ENCODE peak calls at places on chromosomes 3 and 15, in ten cellular contexts. U is brain microvascular endothelial cell; P is ELR; Q is B cell; X is stimulated activated CD4-positive, alpha-beta T cell treated with anti-CD3 and anti-CD28 coated beads, Interleukin-12 subunit alpha, Interleukin-12 subunit beta, amount 100 ng/mL, for 48 hours; F is cardiac muscle cell; W is HCEC 1CT; O is heart right ventricle; J is sciatic nerve; E is HAP-1. M is an unnamed sample.

GRCh38 chr3:66092175-66092990 is 53.7 kb upstream of the MAGI1 start:
- DNase-seq in U (no peak), P (no peak), Q (no peak), X (no peak), F (no peak), W (no peak), O (no peak), J (no peak), E (no peak), M (no peak)

GRCh38 chr3:142046320-142047020 is 102.9 kb downstream of the TFDP2 start:
- DNase-seq in U (no peak), P (no peak), Q (no peak), X (no peak), F (peak), W (no peak), O (no peak), J (no peak), E (no peak), M (peak)

GRCh38 chr3:26623409-26624208 is 1.0 kb downstream of the LRRC3B start:
- DNase-seq in U (no peak), P (no peak), Q (no peak), X (no peak), F (no peak), W (no peak), O (no peak), J (no peak), E (no peak), M (no peak)

GRCh38 chr3:55485208-55485791 is 1.8 kb downstream of the WNT5A start:
- DNase-seq in U (peak), P (peak), Q (no peak), X (peak), F (peak), W (peak), O (peak), J (peak), E (peak), M (no peak)

GRCh38 chr3:148366743-148367410 is 330.8 kb upstream of the AGTR1 start:
- DNase-seq in U (no peak), P (peak), Q (no peak), X (no peak), F (peak), W (peak), O (no peak), J (no peak), E (no peak), M (no peak)

GRCh38 chr3:125281411-125281810 is 68.9 kb upstream of the SLC12A8 start:
- DNase-seq in U (no peak), P (no peak), Q (no peak), X (no peak), F (peak), W (no peak), O (no peak), J (no peak), E (peak), M (no peak)

GRCh38 chr15:75104804-75105557 is 81.6 kb downstream of the PPCDC start:
- DNase-seq in U (peak), P (peak), Q (peak), X (peak), F (peak), W (peak), O (no peak), J (no peak), E (no peak), M (peak)

GRCh38 chr3:17846466-17846865 is 104.0 kb upstream of the TBC1D5 start:
- DNase-seq in U (no peak), P (peak), Q (no peak), X (no peak), F (no peak), W (no peak), O (no peak), J (no peak), E (no peak), M (no peak)

GRCh38 chr3:198071602-198072285 is 111.7 kb downstream of the LMLN start:
- DNase-seq in U (peak), P (peak), Q (peak), X (peak), F (peak), W (peak), O (no peak), J (no peak), E (no peak), M (peak)

GRCh38 chr3:38151667-38152265 is 13.3 kb downstream of the MYD88 start:
- DNase-seq in U (no peak), P (peak), Q (no peak), X (no peak), F (no peak), W (peak), O (no peak), J (no peak), E (no peak), M (no peak)

GRCh38 chr15:97504031-97504430 is 456.5 kb upstream of the ARRDC4 start:
- DNase-seq in U (peak), P (peak), Q (no peak), X (no peak), F (peak), W (peak), O (no peak), J (no peak), E (no peak), M (peak)

GRCh38 chr3:16122155-16122554 is 52.3 kb upstream of the GALNT15 start:
- DNase-seq in U (no peak), P (no peak), Q (no peak), X (no peak), F (no peak), W (no peak), O (no peak), J (no peak), E (no peak), M (no peak)

GRCh38 chr3:143276592-143276991 is 157.0 kb downstream of the CHST2 start:
- DNase-seq in U (no peak), P (no peak), Q (no peak), X (no peak), F (peak), W (no peak), O (no peak), J (no peak), E (no peak), M (no peak)

GRCh38 chr15:78859971-78860733 is 12.5 kb upstream of the MORF4L1 start:
- DNase-seq in U (peak), P (peak), Q (peak), X (peak), F (peak), W (peak), O (peak), J (peak), E (peak), M (peak)

GRCh38 chr3:88595025-88595424 is 445.3 kb downstream of the C3orf38 start:
- DNase-seq in U (no peak), P (no peak), Q (no peak), X (no peak), F (peak), W (no peak), O (no peak), J (no peak), E (no peak), M (no peak)

GRCh38 chr15:81163961-81164800 is 30.1 kb downstream of the CFAP161 start:
- DNase-seq in U (peak), P (no peak), Q (no peak), X (no peak), F (peak), W (peak), O (no peak), J (no peak), E (no peak), M (peak)

GRCh38 chr3:148078659-148079058 is 619.0 kb upstream of the AGTR1 start:
- DNase-seq in U (no peak), P (no peak), Q (no peak), X (no peak), F (no peak), W (no peak), O (no peak), J (no peak), E (no peak), M (no peak)

GRCh38 chr3:12182687-12183441 is 24.2 kb upstream of the TIMP4 start:
- DNase-seq in U (no peak), P (no peak), Q (no peak), X (no peak), F (no peak), W (no peak), O (no peak), J (no peak), E (no peak), M (no peak)

GRCh38 chr3:139222100-139222657 is 121.6 kb upstream of the MRPS22 start:
- DNase-seq in U (no peak), P (no peak), Q (no peak), X (no peak), F (no peak), W (no peak), O (no peak), J (no peak), E (no peak), M (no peak)

GRCh38 chr3:120349819-120350125 is 618 bp upstream of the LRRC58 start:
- DNase-seq in U (no peak), P (no peak), Q (no peak), X (no peak), F (no peak), W (no peak), O (no peak), J (no peak), E (peak), M (no peak)

GRCh38 chr15:100598655-100599054 is 3.3 kb downstream of the LINS1 start:
- DNase-seq in U (no peak), P (no peak), Q (no peak), X (no peak), F (no peak), W (no peak), O (no peak), J (no peak), E (no peak), M (no peak)

GRCh38 chr3:65492249-65492648 is 546.5 kb downstream of the MAGI1 start:
- DNase-seq in U (no peak), P (no peak), Q (no peak), X (no peak), F (no peak), W (no peak), O (no peak), J (no peak), E (no peak), M (no peak)

GRCh38 chr15:65333863-65334262 is 29.4 kb downstream of the RNU5B-1 start:
- DNase-seq in U (no peak), P (no peak), Q (no peak), X (no peak), F (no peak), W (no peak), O (no peak), J (no peak), E (no peak), M (no peak)

GRCh38 chr15:83053151-83053550 is 13.9 kb downstream of the BTBD1 start:
- DNase-seq in U (peak), P (peak), Q (no peak), X (no peak), F (no peak), W (peak), O (no peak), J (no peak), E (no peak), M (no peak)

GRCh38 chr15:75640483-75641175 is 605 bp upstream of the IMP3 start:
- DNase-seq in U (peak), P (peak), Q (no peak), X (peak), F (peak), W (peak), O (peak), J (no peak), E (peak), M (peak)

GRCh38 chr3:72010044-72010443 is 225.1 kb upstream of the PROK2 start:
- DNase-seq in U (no peak), P (peak), Q (no peak), X (no peak), F (peak), W (no peak), O (no peak), J (no peak), E (no peak), M (no peak)

GRCh38 chr3:159911011-159911663 is 77.5 kb upstream of the IL12A start:
- DNase-seq in U (peak), P (no peak), Q (no peak), X (no peak), F (no peak), W (no peak), O (no peak), J (no peak), E (no peak), M (no peak)

GRCh38 chr15:55518009-55518408 is 10.0 kb upstream of the DNAAF4 start:
- DNase-seq in U (no peak), P (no peak), Q (no peak), X (no peak), F (no peak), W (no peak), O (no peak), J (no peak), E (no peak), M (no peak)

GRCh38 chr15:64216722-64217428 is 54.1 kb upstream of the PPIB start:
- DNase-seq in U (no peak), P (no peak), Q (no peak), X (no peak), F (peak), W (no peak), O (peak), J (no peak), E (no peak), M (no peak)

GRCh38 chr3:1571736-1572135 is 478.9 kb downstream of the CNTN6 start:
- DNase-seq in U (no peak), P (no peak), Q (no peak), X (no peak), F (no peak), W (no peak), O (no peak), J (no peak), E (no peak), M (no peak)

GRCh38 chr3:32366638-32367368 is 24.9 kb upstream of the CMTM7 start:
- DNase-seq in U (no peak), P (peak), Q (no peak), X (no peak), F (no peak), W (peak), O (no peak), J (no peak), E (no peak), M (no peak)

GRCh38 chr3:167657684-167658225 is 4.0 kb upstream of the WDR49 start:
- DNase-seq in U (no peak), P (no peak), Q (no peak), X (no peak), F (no peak), W (no peak), O (no peak), J (no peak), E (peak), M (no peak)

GRCh38 chr15:59039225-59039624 is 51.8 kb downstream of the RNF111 start:
- DNase-seq in U (no peak), P (no peak), Q (no peak), X (no peak), F (no peak), W (no peak), O (no peak), J (no peak), E (no peak), M (no peak)

GRCh38 chr15:101497017-101497416 is 7.5 kb upstream of the PCSK6 start:
- DNase-seq in U (no peak), P (no peak), Q (no peak), X (no peak), F (no peak), W (no peak), O (no peak), J (no peak), E (no peak), M (no peak)

GRCh38 chr3:158718490-158719170 is 13.6 kb downstream of the RARRES1 start:
- DNase-seq in U (peak), P (peak), Q (no peak), X (no peak), F (peak), W (peak), O (no peak), J (no peak), E (no peak), M (no peak)

GRCh38 chr15:60000113-60000823 is 3.8 kb upstream of the FOXB1 start:
- DNase-seq in U (no peak), P (no peak), Q (no peak), X (no peak), F (no peak), W (no peak), O (no peak), J (no peak), E (no peak), M (no peak)

GRCh38 chr3:140466535-140466934 is 211.3 kb upstream of the TRIM42 start:
- DNase-seq in U (no peak), P (no peak), Q (no peak), X (no peak), F (no peak), W (no peak), O (no peak), J (no peak), E (no peak), M (no peak)